ENCODE peak calls at places on chromosomes 3 and 15, in four cellular contexts. One of them, this sample, is unnamed.

GRCh38 chr3:25429960-25430941 is 2.2 kb downstream of the RARB start:
- DNase-seq in left ventricle myocardium inferior: no peak
- DNase-seq in NCI-H2081: no peak
- DNase-seq in H54: no peak
- DNase-seq in this sample: no peak

GRCh38 chr3:151971194-151971771 is 97.8 kb downstream of the SUCNR1 start:
- DNase-seq in left ventricle myocardium inferior: no peak
- DNase-seq in NCI-H2081: no peak
- DNase-seq in H54: no peak
- DNase-seq in this sample: no peak

GRCh38 chr3:23884481-23884880 is 32.3 kb downstream of the NKIRAS1 start:
- DNase-seq in left ventricle myocardium inferior: no peak
- DNase-seq in NCI-H2081: no peak
- DNase-seq in H54: no peak
- DNase-seq in this sample: no peak

GRCh38 chr15:64038878-64039277 is 7.4 kb downstream of the DAPK2 start:
- DNase-seq in left ventricle myocardium inferior: no peak
- DNase-seq in NCI-H2081: no peak
- DNase-seq in H54: no peak
- DNase-seq in this sample: no peak

GRCh38 chr3:27165348-27165747 is 203.8 kb downstream of the NEK10 start:
- DNase-seq in left ventricle myocardium inferior: no peak
- DNase-seq in NCI-H2081: no peak
- DNase-seq in H54: no peak
- DNase-seq in this sample: no peak

GRCh38 chr3:156978471-156978961 is 152.4 kb downstream of the LEKR1 start:
- DNase-seq in left ventricle myocardium inferior: no peak
- DNase-seq in NCI-H2081: no peak
- DNase-seq in H54: no peak
- DNase-seq in this sample: no peak

GRCh38 chr3:64440498-64440897 is 215.2 kb upstream of the PRICKLE2 start:
- DNase-seq in left ventricle myocardium inferior: no peak
- DNase-seq in NCI-H2081: peak
- DNase-seq in H54: no peak
- DNase-seq in this sample: no peak

GRCh38 chr3:160869825-160870224 is 113.8 kb downstream of the PPM1L start:
- DNase-seq in left ventricle myocardium inferior: peak
- DNase-seq in NCI-H2081: peak
- DNase-seq in H54: no peak
- DNase-seq in this sample: no peak

GRCh38 chr3:143464850-143465249 is 345.3 kb downstream of the CHST2 start:
- DNase-seq in left ventricle myocardium inferior: no peak
- DNase-seq in NCI-H2081: peak
- DNase-seq in H54: peak
- DNase-seq in this sample: no peak

GRCh38 chr15:60212536-60212935 is 185.2 kb downstream of the ANXA2 start:
- DNase-seq in left ventricle myocardium inferior: no peak
- DNase-seq in NCI-H2081: no peak
- DNase-seq in H54: peak
- DNase-seq in this sample: no peak

GRCh38 chr3:44206862-44207652 is 34.6 kb upstream of the TOPAZ1 start:
- DNase-seq in left ventricle myocardium inferior: no peak
- DNase-seq in NCI-H2081: no peak
- DNase-seq in H54: no peak
- DNase-seq in this sample: no peak

GRCh38 chr15:40960926-40961325 is 7.7 kb downstream of the CHAC1 start:
- DNase-seq in left ventricle myocardium inferior: no peak
- DNase-seq in NCI-H2081: no peak
- DNase-seq in H54: peak
- DNase-seq in this sample: no peak

GRCh38 chr15:74374648-74375302 is 7.3 kb upstream of the CYP11A1 start:
- DNase-seq in left ventricle myocardium inferior: no peak
- DNase-seq in NCI-H2081: no peak
- DNase-seq in H54: no peak
- DNase-seq in this sample: no peak

GRCh38 chr15:32669870-32670623 is 28.5 kb downstream of the SCG5 start:
- DNase-seq in left ventricle myocardium inferior: no peak
- DNase-seq in NCI-H2081: peak
- DNase-seq in H54: no peak
- DNase-seq in this sample: no peak

GRCh38 chr3:71210257-71211002 is 373.1 kb downstream of the FOXP1 start:
- DNase-seq in left ventricle myocardium inferior: no peak
- DNase-seq in NCI-H2081: no peak
- DNase-seq in H54: no peak
- DNase-seq in this sample: no peak

GRCh38 chr3:66618066-66618465 is 117.2 kb upstream of the LRIG1 start:
- DNase-seq in left ventricle myocardium inferior: no peak
- DNase-seq in NCI-H2081: no peak
- DNase-seq in H54: no peak
- DNase-seq in this sample: no peak

GRCh38 chr3:50298836-50299637 is at the start of the genes HYAL3 and NAA80:
- DNase-seq in left ventricle myocardium inferior: peak
- DNase-seq in NCI-H2081: peak
- DNase-seq in H54: peak
- DNase-seq in this sample: peak

GRCh38 chr3:140570602-140571001 is 107.3 kb upstream of the TRIM42 start:
- DNase-seq in left ventricle myocardium inferior: no peak
- DNase-seq in NCI-H2081: no peak
- DNase-seq in H54: no peak
- DNase-seq in this sample: no peak

GRCh38 chr3:196288141-196288460 is 575 bp upstream of the PCYT1A start:
- DNase-seq in left ventricle myocardium inferior: no peak
- DNase-seq in NCI-H2081: no peak
- DNase-seq in H54: no peak
- DNase-seq in this sample: no peak

GRCh38 chr3:12132881-12133280 is 25.8 kb downstream of the TIMP4 start:
- DNase-seq in left ventricle myocardium inferior: no peak
- DNase-seq in NCI-H2081: no peak
- DNase-seq in H54: no peak
- DNase-seq in this sample: no peak

GRCh38 chr15:43544266-43544665 is 26.9 kb downstream of the MAP1A start:
- DNase-seq in left ventricle myocardium inferior: no peak
- DNase-seq in NCI-H2081: no peak
- DNase-seq in H54: no peak
- DNase-seq in this sample: no peak

GRCh38 chr3:54968546-54969172 is 40.8 kb upstream of the LRTM1 start:
- DNase-seq in left ventricle myocardium inferior: no peak
- DNase-seq in NCI-H2081: peak
- DNase-seq in H54: no peak
- DNase-seq in this sample: no peak

GRCh38 chr3:86985427-86985826 is 5.5 kb downstream of the VGLL3 start:
- DNase-seq in left ventricle myocardium inferior: no peak
- DNase-seq in NCI-H2081: no peak
- DNase-seq in H54: no peak
- DNase-seq in this sample: no peak

GRCh38 chr3:187773963-187774789 is 28.9 kb upstream of the BCL6 start:
- DNase-seq in left ventricle myocardium inferior: no peak
- DNase-seq in NCI-H2081: peak
- DNase-seq in H54: no peak
- DNase-seq in this sample: no peak

GRCh38 chr3:150147776-150148175 is 177.1 kb upstream of the PFN2 start:
- DNase-seq in left ventricle myocardium inferior: no peak
- DNase-seq in NCI-H2081: no peak
- DNase-seq in H54: no peak
- DNase-seq in this sample: no peak

GRCh38 chr3:134426660-134427181 is 52.5 kb upstream of the AMOTL2 start:
- DNase-seq in left ventricle myocardium inferior: no peak
- DNase-seq in NCI-H2081: no peak
- DNase-seq in H54: peak
- DNase-seq in this sample: no peak

GRCh38 chr3:131053021-131053420 is 26.3 kb downstream of the NEK11 start:
- DNase-seq in left ventricle myocardium inferior: no peak
- DNase-seq in NCI-H2081: no peak
- DNase-seq in H54: no peak
- DNase-seq in this sample: no peak

GRCh38 chr3:155334897-155335883 is 41.7 kb upstream of the STRIT1 start:
- DNase-seq in left ventricle myocardium inferior: no peak
- DNase-seq in NCI-H2081: no peak
- DNase-seq in H54: no peak
- DNase-seq in this sample: no peak

GRCh38 chr15:32873292-32874114 is 155.7 kb downstream of the GREM1 start:
- DNase-seq in left ventricle myocardium inferior: no peak
- DNase-seq in NCI-H2081: no peak
- DNase-seq in H54: no peak
- DNase-seq in this sample: no peak